ENCODE peak calls at places on chromosomes 6 and 20, in seven cellular contexts. A is H4; N is KBM-7; F is stimulated activated CD4-positive, alpha-beta T cell treated with anti-CD3 and anti-CD28 coated beads, TNF-alpha, amount 100 ng/mL, for 4 hours; J is hippocampal formation; L is GM12865; O is psoas muscle. V is an unnamed sample.

GRCh38 chr6:146361367-146361924 is 182.2 kb upstream of the RAB32 start:
- DNase-seq in A (no peak), N (no peak), F (no peak), J (no peak), L (no peak), O (no peak), V (no peak)

GRCh38 chr6:97294451-97294850 is 11.4 kb upstream of the MMS22L start:
- DNase-seq in A (no peak), N (no peak), F (no peak), J (no peak), L (peak; percentile 52), O (no peak), V (no peak)

GRCh38 chr20:3312940-3313656 is 74.1 kb upstream of the SLC4A11 start:
- DNase-seq in A (peak; percentile 61), N (peak; percentile 13), F (no peak), J (no peak), L (no peak), O (no peak), V (no peak)

GRCh38 chr6:80280258-80281010 is 174.0 kb downstream of the BCKDHB start:
- DNase-seq in A (peak; percentile 4), N (no peak), F (no peak), J (no peak), L (peak; percentile 23), O (no peak), V (no peak)

GRCh38 chr20:61926253-61926613 is 139.4 kb downstream of the TAF4 start:
- DNase-seq in A (no peak), N (no peak), F (no peak), J (no peak), L (no peak), O (no peak), V (no peak)

GRCh38 chr6:17729223-17730077 is 22.7 kb upstream of the NUP153 start:
- DNase-seq in A (no peak), N (no peak), F (no peak), J (no peak), L (no peak), O (no peak), V (no peak)

GRCh38 chr20:33828912-33829560 is 17.9 kb downstream of the CHMP4B start:
- DNase-seq in A (no peak), N (no peak), F (no peak), J (no peak), L (no peak), O (no peak), V (no peak)

GRCh38 chr20:50256577-50256976 is 65.9 kb downstream of the CEBPB start:
- DNase-seq in A (no peak), N (no peak), F (no peak), J (no peak), L (no peak), O (no peak), V (no peak)

GRCh38 chr6:87151786-87152527 is 3.4 kb upstream of the ZNF292 start:
- DNase-seq in A (no peak), N (no peak), F (peak; percentile 59), J (peak; percentile 86), L (peak; percentile 86), O (peak; percentile 74), V (peak; percentile 85)

GRCh38 chr20:59269396-59270025 is 30.9 kb upstream of the EDN3 start:
- DNase-seq in A (no peak), N (no peak), F (no peak), J (no peak), L (no peak), O (no peak), V (no peak)

GRCh38 chr20:6956056-6956455 is 188.6 kb downstream of the BMP2 start:
- DNase-seq in A (no peak), N (no peak), F (no peak), J (no peak), L (no peak), O (no peak), V (no peak)

GRCh38 chr20:57076202-57076651 is 190.2 kb downstream of the BMP7 start:
- DNase-seq in A (peak; percentile 77), N (no peak), F (no peak), J (no peak), L (no peak), O (no peak), V (no peak)

GRCh38 chr6:33091957-33092356 is 16.2 kb downstream of the HLA-DPB1 start:
- DNase-seq in A (no peak), N (peak; percentile 28), F (peak; percentile 23), J (no peak), L (peak; percentile 77), O (peak; percentile 39), V (no peak)

GRCh38 chr6:135576055-135576454 is 78.5 kb upstream of the AHI1 start:
- DNase-seq in A (no peak), N (no peak), F (no peak), J (no peak), L (no peak), O (no peak), V (no peak)

GRCh38 chr6:154164397-154164796 is 125.4 kb downstream of the OPRM1 start:
- DNase-seq in A (peak; percentile 76), N (no peak), F (no peak), J (peak; percentile 46), L (peak; percentile 21), O (peak; percentile 33), V (no peak)

GRCh38 chr6:142946924-142947701 is 2.1 kb upstream of the HIVEP2 start:
- DNase-seq in A (peak; percentile 5), N (peak; percentile 43), F (peak; percentile 60), J (peak; percentile 70), L (peak; percentile 90), O (peak; percentile 88), V (no peak)

GRCh38 chr6:166056637-166057036 is 111.0 kb downstream of the TBXT start:
- DNase-seq in A (no peak), N (no peak), F (no peak), J (no peak), L (no peak), O (peak; percentile 52), V (no peak)

GRCh38 chr6:87154641-87155271 is 609 bp upstream of the ZNF292 start:
- DNase-seq in A (peak; percentile 52), N (peak; percentile 91), F (peak; percentile 37), J (no peak), L (peak; percentile 95), O (no peak), V (no peak)

GRCh38 chr6:129955584-129955983 is 62.8 kb upstream of the L3MBTL3 start:
- DNase-seq in A (no peak), N (no peak), F (no peak), J (no peak), L (peak; percentile 9), O (no peak), V (no peak)

V was measured in H1.